ENCODE peak calls at places on chromosomes 13 and 19, in four cellular contexts. E is H1, J is GM12878, O is HCT116. R is an unnamed sample.

GRCh38 chr13:42223681-42224080 is 48.3 kb upstream of the AKAP11 start:
- DNase-seq in E (no peak), O (no peak), J (no peak), R (no peak)

GRCh38 chr19:37329686-37330085 is 41.2 kb upstream of the ZNF527 start:
- DNase-seq in E (no peak), J (no peak), O (no peak), R (no peak)

GRCh38 chr13:111262715-111263114 is 57.7 kb upstream of the TEX29 start:
- DNase-seq in J (no peak), O (no peak), E (no peak), R (no peak)

GRCh38 chr13:27425151-27425917 is 915 bp downstream of the GTF3A start:
- DNase-seq in J (no peak), O (no peak), E (no peak), R (peak)

GRCh38 chr19:35447870-35448492 is at the start of gene FFAR2:
- DNase-seq in J (no peak), E (no peak), O (no peak), R (no peak)

GRCh38 chr13:97849305-97849704 is 104.2 kb upstream of the IPO5 start:
- DNase-seq in O (peak), J (peak), E (no peak), R (peak)

GRCh38 chr13:56755181-56755580 is 385.5 kb upstream of the PRR20A start:
- DNase-seq in J (no peak), E (no peak), O (no peak), R (peak)

GRCh38 chr19:16106121-16106520 is 5.6 kb upstream of the RAB8A start:
- DNase-seq in E (no peak), J (no peak), O (no peak), R (no peak)

GRCh38 chr13:108176685-108177274 is 38.6 kb downstream of the LIG4 start:
- DNase-seq in O (peak), J (no peak), E (no peak), R (no peak)

GRCh38 chr19:11560404-11560988 is 1.5 kb upstream of the ELOF1 start:
- DNase-seq in J (peak), E (no peak), O (peak), R (no peak)

GRCh38 chr13:74511523-74511922 is 377.3 kb upstream of the KLF12 start:
- DNase-seq in O (no peak), E (no peak), J (no peak), R (no peak)

GRCh38 chr13:73223372-73223781 is 164.6 kb downstream of the KLF5 start:
- DNase-seq in E (no peak), J (peak), O (no peak), R (no peak)

GRCh38 chr19:55750715-55751114 is 8.2 kb upstream of the RFPL4A start:
- DNase-seq in E (no peak), O (no peak), J (no peak), R (no peak)

GRCh38 chr19:17158584-17158983 is 56.6 kb upstream of the USE1 start:
- DNase-seq in J (no peak), E (no peak), O (no peak), R (no peak)

GRCh38 chr13:99686157-99686572 is 184.9 kb downstream of the TM9SF2 start:
- DNase-seq in E (no peak), O (no peak), J (no peak), R (no peak)

GRCh38 chr13:77113496-77113895 is 86.5 kb upstream of the FBXL3 start:
- DNase-seq in O (no peak), J (no peak), E (no peak), R (no peak)

GRCh38 chr13:40517486-40518311 is 148.7 kb downstream of the FOXO1 start:
- DNase-seq in O (no peak), J (peak), E (no peak), R (no peak)

GRCh38 chr19:31539386-31539785 is 190.2 kb upstream of the TSHZ3 start:
- DNase-seq in O (no peak), E (no peak), J (no peak), R (no peak)

GRCh38 chr19:14495678-14496028 is 274 bp downstream of the GIPC1 start:
- DNase-seq in E (no peak), O (no peak), J (no peak), R (no peak)

GRCh38 chr19:7326105-7326877 is 22.4 kb upstream of the ARHGEF18 start:
- DNase-seq in E (peak), O (peak), J (no peak), R (peak)

GRCh38 chr19:12639901-12640613 is 26.5 kb downstream of the MAN2B1 start:
- DNase-seq in E (peak), J (peak), O (peak), R (no peak)

GRCh38 chr13:102769679-102770078 is 3.9 kb downstream of the TEX30 start:
- DNase-seq in O (no peak), J (no peak), E (no peak), R (no peak)

GRCh38 chr13:82480415-82480814 is 1401.9 kb downstream of the SLITRK1 start:
- DNase-seq in J (no peak), E (no peak), O (no peak), R (no peak)

GRCh38 chr19:15584541-15585115 is 30.4 kb upstream of the CYP4F8 start:
- DNase-seq in J (no peak), O (peak), E (peak), R (peak)

GRCh38 chr19:15498910-15499309 is 9.4 kb upstream of the CYP4F22 start:
- DNase-seq in E (no peak), J (no peak), O (peak), R (peak)

GRCh38 chr13:27578121-27579030 is 42.0 kb downstream of the LNX2 start:
- DNase-seq in O (no peak), E (no peak), J (no peak), R (peak)

GRCh38 chr19:10747271-10747670 is 29.4 kb downstream of the DNM2 start:
- DNase-seq in O (no peak), J (no peak), E (no peak), R (no peak)

GRCh38 chr19:44582581-44583265 is 30.6 kb upstream of the IGSF23 start:
- DNase-seq in J (no peak), O (peak), E (peak), R (no peak)

GRCh38 chr19:32403291-32403995 is 2.1 kb upstream of the DPY19L3 start:
- DNase-seq in E (no peak), O (no peak), J (no peak), R (no peak)

GRCh38 chr13:47798906-47799305 is 202.2 kb downstream of the SUCLA2 start:
- DNase-seq in O (no peak), E (no peak), J (no peak), R (no peak)

GRCh38 chr13:67097856-67098255 is 132.3 kb downstream of the PCDH9 start:
- DNase-seq in J (no peak), E (no peak), O (no peak), R (no peak)

GRCh38 chr19:5787554-5788182 is 3.1 kb upstream of the PRR22 start:
- DNase-seq in J (no peak), O (no peak), E (no peak), R (no peak)

DNA sequence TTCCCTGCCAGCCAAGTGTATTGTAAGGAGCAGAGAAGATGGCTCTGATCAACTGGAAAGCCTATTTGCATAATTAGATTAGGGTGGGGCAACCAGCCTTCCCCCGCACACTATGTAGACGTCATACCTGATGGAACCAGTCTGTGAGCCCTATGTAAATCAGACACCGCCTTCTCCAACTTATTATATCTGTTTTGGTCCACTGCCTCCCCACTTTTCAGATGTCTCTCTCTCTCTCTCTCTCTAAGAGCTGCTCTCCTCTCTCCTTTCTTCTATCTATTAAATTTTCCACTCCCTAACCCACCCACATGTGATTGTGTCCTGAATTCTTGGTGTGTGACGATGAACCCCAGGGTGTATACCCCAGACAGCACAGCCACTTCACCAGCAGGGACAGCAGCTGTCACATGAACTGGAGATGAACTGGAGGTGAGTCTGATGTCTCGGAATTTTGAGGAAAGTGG is 514.4 kb downstream of the IRS2 start:
- DNase-seq in E (no peak), J (no peak), O (peak), R (no peak)
- TF ChIP-seq JUND in E (no peak), J (no peak), O (no peak), R (no peak)

DNA sequence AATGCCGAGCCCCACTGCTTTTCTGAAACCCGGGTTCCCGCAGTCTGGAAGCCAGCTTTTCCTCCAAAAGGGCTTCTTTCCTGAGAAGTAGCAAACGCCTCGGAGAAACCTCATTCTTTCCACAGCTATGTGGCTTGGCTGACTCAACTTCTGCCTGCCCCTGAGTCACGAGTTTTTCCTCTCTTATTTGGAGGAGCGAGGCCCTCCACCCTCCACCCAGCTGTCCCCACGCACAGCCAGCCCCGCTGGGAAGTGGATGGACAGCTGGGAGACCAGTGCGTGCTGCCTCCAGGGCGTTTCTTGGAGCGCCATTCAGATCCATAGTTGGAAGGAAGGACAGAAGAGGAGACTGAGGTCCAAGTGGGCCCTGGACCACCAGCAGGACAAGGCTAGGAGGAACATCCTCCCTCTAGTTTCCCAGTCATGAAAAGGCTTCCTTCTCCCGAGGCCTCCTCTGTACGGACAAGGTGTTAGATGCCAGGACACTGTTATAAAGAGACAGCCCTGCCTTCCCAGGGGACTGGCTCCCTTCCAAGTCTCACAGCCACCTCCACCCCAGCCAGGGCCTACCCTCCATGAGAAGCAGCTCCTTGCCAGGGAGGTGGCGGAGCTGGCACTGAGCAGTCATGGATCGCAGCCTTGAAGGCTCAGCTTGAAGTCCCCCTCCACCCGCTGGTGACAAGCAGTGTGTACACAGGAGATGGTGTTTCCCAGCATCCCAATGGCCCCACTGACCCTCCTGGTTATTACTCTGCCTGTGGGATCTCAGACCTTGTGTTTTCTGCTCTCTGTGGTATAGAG is 2.5 kb upstream of the PLEKHF1 start:
- DNase-seq in J (no peak), O (no peak), E (no peak), R (no peak)
- TF ChIP-seq JUND in J (no peak), O (peak), E (no peak), R (no peak)

GRCh38 chr19:1907563-1908363 is 2.6 kb downstream of the ADAT3 start:
- DNase-seq in E (no peak), J (no peak), O (no peak), R (peak)
- TF ChIP-seq JUND in E (no peak), J (no peak), O (no peak), R (no peak)

DNA sequence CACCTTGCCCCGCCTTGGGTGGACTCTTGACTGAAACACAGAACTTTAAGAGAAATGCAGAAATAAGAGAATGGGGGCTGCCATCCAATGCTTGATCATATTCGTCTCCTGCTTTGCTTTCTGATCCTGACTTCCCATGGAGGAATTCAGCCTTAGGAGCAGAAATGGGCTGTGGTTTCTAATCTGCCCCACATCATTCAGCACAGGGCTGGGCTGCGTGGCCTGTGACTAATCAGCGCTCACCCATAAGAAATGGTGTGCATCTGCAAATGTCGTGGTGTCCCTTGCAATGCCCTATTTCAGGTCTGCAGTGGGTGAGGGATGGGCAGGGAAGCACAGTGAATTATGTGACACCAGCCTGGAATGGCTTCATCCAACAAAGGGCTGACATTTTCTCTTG is 60.7 kb upstream of the URI1 start:
- DNase-seq in E (no peak), O (no peak), J (no peak), R (no peak)
- TF ChIP-seq JUND in E (no peak), O (no peak), J (no peak), R (no peak)

DNA sequence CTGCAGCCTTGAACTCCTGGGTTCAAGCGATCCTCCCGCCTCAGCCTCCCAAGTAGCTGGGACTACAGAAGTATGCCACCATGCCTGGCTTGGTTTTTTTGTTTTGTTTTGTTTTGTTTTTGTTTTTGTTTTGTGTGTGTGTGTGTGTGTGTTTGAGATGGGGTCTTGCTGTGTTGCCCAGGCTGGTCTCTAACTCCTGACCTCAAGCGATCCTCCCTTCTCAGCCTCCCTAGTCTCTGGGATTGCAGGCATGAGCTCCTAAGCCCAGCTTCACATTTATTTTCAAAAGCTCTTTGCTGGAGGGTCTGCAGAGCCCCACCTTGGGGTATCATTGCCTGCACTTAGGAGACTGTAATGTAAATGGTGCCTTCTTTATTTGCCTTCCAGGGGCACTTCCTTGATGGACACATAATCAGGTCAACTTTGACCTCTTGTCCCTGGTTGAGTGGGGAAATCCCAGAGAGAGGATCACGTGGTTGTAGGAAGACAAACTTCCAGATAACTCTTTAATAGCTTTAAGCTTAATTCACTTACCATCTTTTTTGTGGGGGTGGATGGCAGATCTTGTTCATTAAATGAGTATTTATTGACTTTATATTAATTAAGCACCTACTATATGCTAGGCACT is 72.9 kb upstream of the NPAS1 start:
- DNase-seq in E (no peak), O (no peak), J (no peak), R (no peak)
- TF ChIP-seq JUND in E (no peak), O (no peak), J (no peak), R (no peak)

GRCh38 chr13:43303040-43303729 is 279.8 kb downstream of the DNAJC15 start:
- DNase-seq in J (no peak), O (no peak), E (peak), R (no peak)

GRCh38 chr13:43300817-43301216 is 277.4 kb downstream of the DNAJC15 start:
- DNase-seq in J (no peak), O (no peak), E (no peak), R (no peak)

GRCh38 chr13:43301341-43301969 is 278.1 kb downstream of the DNAJC15 start:
- DNase-seq in E (no peak), J (no peak), O (no peak), R (peak)

GRCh38 chr13:43297967-43298366 is 274.6 kb downstream of the DNAJC15 start:
- DNase-seq in J (no peak), O (no peak), E (no peak), R (no peak)

GRCh38 chr13:43298799-43299198 is 275.4 kb downstream of the DNAJC15 start:
- DNase-seq in O (no peak), J (no peak), E (no peak), R (no peak)
- TF ChIP-seq JUND in O (no peak), J (no peak), E (no peak), R (no peak)

R was measured in T47D.